ENCODE peak calls at places on chromosomes 4 and X, in six cellular contexts. One of them, this sample, is unnamed.

GRCh38 chr4:25484243-25484721 is 107.2 kb downstream of the ANAPC4 start:
- DNase-seq in astrocyte of the spinal cord: no peak
- DNase-seq in brain microvascular endothelial cell: no peak
- DNase-seq in endothelial cell: no peak
- DNase-seq in hepatocyte: no peak
- DNase-seq in Panc1: no peak
- DNase-seq in this sample: no peak

GRCh38 chr4:152691761-152692160 is 12.0 kb upstream of the TMEM154 start:
- DNase-seq in astrocyte of the spinal cord: no peak
- DNase-seq in brain microvascular endothelial cell: no peak
- DNase-seq in endothelial cell: no peak
- DNase-seq in hepatocyte: peak
- DNase-seq in Panc1: no peak
- DNase-seq in this sample: no peak

GRCh38 chr4:106530034-106530361 is 161.4 kb upstream of the GIMD1 start:
- DNase-seq in astrocyte of the spinal cord: no peak
- DNase-seq in brain microvascular endothelial cell: no peak
- DNase-seq in endothelial cell: no peak
- DNase-seq in hepatocyte: no peak
- DNase-seq in Panc1: no peak
- DNase-seq in this sample: no peak

GRCh38 chrX:29434939-29435338 is 780.4 kb upstream of the MAGEB2 start:
- DNase-seq in astrocyte of the spinal cord: no peak
- DNase-seq in brain microvascular endothelial cell: no peak
- DNase-seq in endothelial cell: no peak
- DNase-seq in hepatocyte: no peak
- DNase-seq in Panc1: no peak
- DNase-seq in this sample: no peak

GRCh38 chr4:85058551-85058950 is 92.1 kb upstream of the WDFY3 start:
- DNase-seq in astrocyte of the spinal cord: no peak
- DNase-seq in brain microvascular endothelial cell: no peak
- DNase-seq in endothelial cell: no peak
- DNase-seq in hepatocyte: no peak
- DNase-seq in Panc1: no peak
- DNase-seq in this sample: no peak

GRCh38 chr4:137901114-137901513 is 341.0 kb downstream of the SLC7A11 start:
- DNase-seq in astrocyte of the spinal cord: no peak
- DNase-seq in brain microvascular endothelial cell: no peak
- DNase-seq in endothelial cell: no peak
- DNase-seq in hepatocyte: no peak
- DNase-seq in Panc1: no peak
- DNase-seq in this sample: no peak

GRCh38 chrX:12241026-12241425 is 102.8 kb downstream of the FRMPD4 start:
- DNase-seq in astrocyte of the spinal cord: no peak
- DNase-seq in brain microvascular endothelial cell: peak
- DNase-seq in endothelial cell: no peak
- DNase-seq in hepatocyte: no peak
- DNase-seq in Panc1: no peak
- DNase-seq in this sample: no peak

GRCh38 chr4:705278-706082 is at the start of gene PCGF3:
- DNase-seq in astrocyte of the spinal cord: peak
- DNase-seq in brain microvascular endothelial cell: peak
- DNase-seq in endothelial cell: peak
- DNase-seq in hepatocyte: peak
- DNase-seq in Panc1: peak
- DNase-seq in this sample: peak

GRCh38 chr4:40471923-40472322 is 136.8 kb downstream of the CHRNA9 start:
- DNase-seq in astrocyte of the spinal cord: no peak
- DNase-seq in brain microvascular endothelial cell: no peak
- DNase-seq in endothelial cell: no peak
- DNase-seq in hepatocyte: no peak
- DNase-seq in Panc1: no peak
- DNase-seq in this sample: no peak

GRCh38 chr4:77151246-77151645 is 5.8 kb upstream of the CCNG2 start:
- DNase-seq in astrocyte of the spinal cord: no peak
- DNase-seq in brain microvascular endothelial cell: no peak
- DNase-seq in endothelial cell: no peak
- DNase-seq in hepatocyte: no peak
- DNase-seq in Panc1: no peak
- DNase-seq in this sample: no peak

GRCh38 chr4:118112117-118112516 is 77.8 kb downstream of the NDST3 start:
- DNase-seq in astrocyte of the spinal cord: no peak
- DNase-seq in brain microvascular endothelial cell: no peak
- DNase-seq in endothelial cell: no peak
- DNase-seq in hepatocyte: no peak
- DNase-seq in Panc1: no peak
- DNase-seq in this sample: no peak

GRCh38 chr4:165493359-165493758 is 114.6 kb downstream of the CPE start:
- DNase-seq in astrocyte of the spinal cord: peak
- DNase-seq in brain microvascular endothelial cell: peak
- DNase-seq in endothelial cell: peak
- DNase-seq in hepatocyte: peak
- DNase-seq in Panc1: peak
- DNase-seq in this sample: peak

GRCh38 chrX:155046811-155047528 is 20.3 kb downstream of the FUNDC2 start:
- DNase-seq in astrocyte of the spinal cord: no peak
- DNase-seq in brain microvascular endothelial cell: no peak
- DNase-seq in endothelial cell: no peak
- DNase-seq in hepatocyte: no peak
- DNase-seq in Panc1: no peak
- DNase-seq in this sample: no peak

GRCh38 chrX:77564824-77565223 is 117.6 kb downstream of the FGF16 start:
- DNase-seq in astrocyte of the spinal cord: peak
- DNase-seq in brain microvascular endothelial cell: no peak
- DNase-seq in endothelial cell: no peak
- DNase-seq in hepatocyte: no peak
- DNase-seq in Panc1: no peak
- DNase-seq in this sample: no peak

GRCh38 chr4:76723373-76723772 is 174.6 kb downstream of the SOWAHB start:
- DNase-seq in astrocyte of the spinal cord: peak
- DNase-seq in brain microvascular endothelial cell: no peak
- DNase-seq in endothelial cell: no peak
- DNase-seq in hepatocyte: no peak
- DNase-seq in Panc1: no peak
- DNase-seq in this sample: no peak

GRCh38 chr4:116796022-116796421 is 289.4 kb downstream of the TRAM1L1 start:
- DNase-seq in astrocyte of the spinal cord: no peak
- DNase-seq in brain microvascular endothelial cell: no peak
- DNase-seq in endothelial cell: no peak
- DNase-seq in hepatocyte: no peak
- DNase-seq in Panc1: no peak
- DNase-seq in this sample: no peak

GRCh38 chr4:52019941-52020657 is at the start of gene LRRC66:
- DNase-seq in astrocyte of the spinal cord: no peak
- DNase-seq in brain microvascular endothelial cell: no peak
- DNase-seq in endothelial cell: no peak
- DNase-seq in hepatocyte: peak
- DNase-seq in Panc1: no peak
- DNase-seq in this sample: peak

GRCh38 chrX:149818652-149819051 is 36.9 kb downstream of the MAGEA9 start:
- DNase-seq in astrocyte of the spinal cord: no peak
- DNase-seq in brain microvascular endothelial cell: no peak
- DNase-seq in endothelial cell: no peak
- DNase-seq in hepatocyte: no peak
- DNase-seq in Panc1: no peak
- DNase-seq in this sample: no peak

GRCh38 chr4:143224255-143224654 is 39.5 kb downstream of the USP38 start:
- DNase-seq in astrocyte of the spinal cord: no peak
- DNase-seq in brain microvascular endothelial cell: no peak
- DNase-seq in endothelial cell: no peak
- DNase-seq in hepatocyte: no peak
- DNase-seq in Panc1: no peak
- DNase-seq in this sample: no peak

GRCh38 chrX:20361081-20361889 is 94.6 kb upstream of the RPS6KA3 start:
- DNase-seq in astrocyte of the spinal cord: no peak
- DNase-seq in brain microvascular endothelial cell: peak
- DNase-seq in endothelial cell: no peak
- DNase-seq in hepatocyte: peak
- DNase-seq in Panc1: no peak
- DNase-seq in this sample: peak

DNA sequence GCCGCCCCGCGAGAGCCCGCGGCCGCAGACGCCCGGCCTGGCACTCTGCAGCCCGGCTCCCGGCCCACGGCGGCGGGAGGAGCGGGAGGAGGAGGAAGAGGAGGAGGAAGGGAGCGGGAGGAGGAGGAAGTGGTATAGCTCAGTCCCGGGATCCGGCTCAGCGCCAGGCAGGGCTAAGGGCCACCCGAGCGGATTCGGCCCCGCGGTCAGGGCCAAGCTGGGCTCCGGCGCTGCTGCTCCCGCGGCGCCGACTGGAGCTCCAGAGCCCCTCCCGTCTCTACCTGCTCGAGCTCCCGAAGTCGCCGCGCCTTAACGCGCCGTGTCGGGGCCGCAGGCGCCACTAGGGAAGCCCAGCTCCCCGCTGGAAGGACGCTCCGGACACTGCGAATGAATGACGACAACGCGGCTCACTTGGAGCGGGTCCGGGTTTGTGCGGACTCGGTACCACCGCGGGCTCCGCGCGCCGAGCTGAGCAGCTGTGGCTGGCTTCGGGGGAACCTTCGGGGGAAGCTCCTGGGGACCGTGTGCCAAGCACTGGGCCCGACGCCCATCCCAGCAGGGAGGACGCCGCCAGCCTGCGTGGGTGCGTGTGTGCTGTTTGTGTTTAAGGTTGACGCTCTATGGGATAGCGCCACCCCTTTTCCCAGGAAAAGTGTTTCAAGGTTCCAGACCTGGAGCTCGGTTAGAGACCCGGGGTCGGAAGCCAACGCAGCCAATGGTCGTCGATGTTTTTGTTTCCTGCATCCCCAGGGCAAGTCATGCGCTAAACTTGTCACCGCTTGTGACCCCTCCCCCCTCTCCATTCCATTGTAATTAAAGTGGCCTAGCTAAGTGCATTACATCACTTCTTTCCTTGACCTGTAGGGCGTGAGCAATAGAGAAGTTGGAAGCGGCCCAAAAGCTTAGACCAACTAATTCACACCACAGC is at the start of gene TBC1D9:
- DNase-seq in astrocyte of the spinal cord: peak
- DNase-seq in brain microvascular endothelial cell: peak
- DNase-seq in endothelial cell: peak
- DNase-seq in hepatocyte: peak
- DNase-seq in Panc1: peak
- DNase-seq in this sample: peak
- TF ChIP-seq CTCF in astrocyte of the spinal cord: no peak
- TF ChIP-seq CTCF in brain microvascular endothelial cell: peak
- TF ChIP-seq CTCF in endothelial cell: no peak
- TF ChIP-seq CTCF in hepatocyte: peak
- TF ChIP-seq CTCF in Panc1: peak
- TF ChIP-seq CTCF in this sample: no peak

DNA sequence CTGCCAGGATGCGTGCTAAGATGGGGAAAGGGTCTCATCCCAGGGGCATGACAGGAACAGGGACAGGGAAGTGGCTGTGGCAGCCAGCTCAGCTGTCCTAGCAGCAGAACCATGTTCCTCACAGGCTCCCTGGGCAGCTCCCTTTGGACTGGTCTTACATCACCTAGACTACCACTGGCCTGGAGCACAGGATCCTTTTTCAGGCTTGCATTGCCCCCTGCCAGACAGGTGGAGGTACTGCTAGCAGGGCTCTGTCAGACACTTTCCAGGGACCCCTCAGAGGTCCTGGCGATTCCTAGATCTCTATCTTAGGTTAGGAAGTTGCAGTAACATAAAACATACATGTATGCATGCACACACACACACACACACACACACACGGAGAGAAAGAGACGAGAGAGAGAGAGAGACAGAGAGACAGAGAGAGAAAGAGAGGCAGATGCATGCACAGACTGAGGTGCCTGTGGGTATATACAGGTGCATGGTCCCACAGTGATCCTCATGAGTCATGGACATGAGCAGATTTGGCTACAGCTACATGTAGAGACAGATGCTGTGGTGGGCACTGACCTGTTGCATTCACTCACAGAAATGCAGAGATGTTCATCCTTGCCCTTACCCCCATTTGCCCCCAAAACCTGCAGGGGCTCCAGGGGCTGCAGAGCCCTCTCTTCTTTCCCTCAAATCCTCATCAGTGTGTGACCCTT is 63.6 kb downstream of the STARD8 start:
- DNase-seq in astrocyte of the spinal cord: peak
- DNase-seq in brain microvascular endothelial cell: peak
- DNase-seq in endothelial cell: no peak
- DNase-seq in hepatocyte: peak
- DNase-seq in Panc1: no peak
- DNase-seq in this sample: peak
- TF ChIP-seq CTCF in astrocyte of the spinal cord: peak
- TF ChIP-seq CTCF in brain microvascular endothelial cell: peak
- TF ChIP-seq CTCF in endothelial cell: no peak
- TF ChIP-seq CTCF in hepatocyte: peak
- TF ChIP-seq CTCF in Panc1: peak
- TF ChIP-seq CTCF in this sample: peak

DNA sequence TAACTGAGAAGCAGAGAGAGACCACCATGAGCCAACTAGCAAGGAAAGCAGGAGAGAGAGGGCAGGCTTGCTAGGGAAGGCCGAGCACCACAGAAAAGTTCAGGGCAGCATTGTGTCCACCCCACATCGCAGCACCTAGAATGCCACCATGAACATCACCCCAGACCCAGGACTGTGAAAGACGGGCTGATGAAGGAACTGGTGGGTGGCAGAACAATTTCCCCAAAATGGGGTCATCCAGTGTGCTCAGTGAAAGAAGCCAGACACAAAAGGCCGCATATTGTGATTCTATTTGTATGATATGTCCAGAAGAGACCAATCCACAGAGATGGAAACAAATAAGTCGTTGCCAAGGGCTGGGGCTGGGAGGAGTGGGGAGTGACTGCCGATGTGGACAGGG is 16.8 kb downstream of the PNMA6E start:
- DNase-seq in astrocyte of the spinal cord: no peak
- DNase-seq in brain microvascular endothelial cell: no peak
- DNase-seq in endothelial cell: no peak
- DNase-seq in hepatocyte: no peak
- DNase-seq in Panc1: no peak
- DNase-seq in this sample: no peak
- TF ChIP-seq CTCF in astrocyte of the spinal cord: no peak
- TF ChIP-seq CTCF in brain microvascular endothelial cell: no peak
- TF ChIP-seq CTCF in endothelial cell: no peak
- TF ChIP-seq CTCF in hepatocyte: no peak
- TF ChIP-seq CTCF in Panc1: no peak
- TF ChIP-seq CTCF in this sample: no peak

DNA sequence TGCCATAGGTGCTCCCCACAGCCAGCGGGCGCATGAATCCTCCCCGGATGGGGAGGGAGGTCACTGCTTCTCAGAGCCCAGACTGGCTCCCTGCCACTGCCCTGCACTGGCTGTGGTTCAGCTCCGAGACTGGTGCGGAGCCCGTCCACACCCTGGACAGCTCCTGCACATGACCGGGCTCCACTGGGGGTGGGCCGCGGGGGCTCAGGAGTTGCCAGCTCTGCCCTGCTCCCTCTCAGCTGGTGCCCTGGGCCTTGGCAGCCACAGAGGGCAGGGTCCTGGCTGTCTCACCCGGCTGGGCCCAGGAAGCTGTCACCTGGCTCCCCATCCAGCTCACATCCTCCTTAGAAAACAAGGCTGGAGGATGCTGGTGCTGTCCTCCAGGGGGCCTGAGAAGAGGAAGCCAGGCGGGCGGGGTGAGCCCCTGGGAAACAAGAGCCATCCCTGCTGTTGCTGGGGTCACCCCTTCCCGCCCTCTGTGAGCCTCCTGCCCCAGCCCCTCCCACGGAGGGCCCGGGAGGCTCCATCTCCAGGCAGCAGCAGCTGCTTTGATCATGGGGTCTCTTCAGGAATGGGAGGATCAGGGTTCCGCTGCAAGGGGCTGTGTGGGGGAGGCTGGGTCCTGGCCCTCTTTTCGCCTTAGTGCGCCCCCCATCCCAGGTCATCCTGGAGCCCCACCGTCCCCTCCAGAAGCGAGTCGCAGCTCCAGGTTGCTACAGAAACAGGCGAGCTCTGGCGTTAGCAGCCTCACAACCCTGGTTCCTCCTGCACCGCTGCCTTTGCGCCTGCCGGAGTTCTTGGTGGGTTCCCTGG is 64.7 kb upstream of the ADRA2C start:
- DNase-seq in astrocyte of the spinal cord: no peak
- DNase-seq in brain microvascular endothelial cell: no peak
- DNase-seq in endothelial cell: no peak
- DNase-seq in hepatocyte: no peak
- DNase-seq in Panc1: no peak
- DNase-seq in this sample: no peak
- TF ChIP-seq CTCF in astrocyte of the spinal cord: no peak
- TF ChIP-seq CTCF in brain microvascular endothelial cell: no peak
- TF ChIP-seq CTCF in endothelial cell: no peak
- TF ChIP-seq CTCF in hepatocyte: no peak
- TF ChIP-seq CTCF in Panc1: no peak
- TF ChIP-seq CTCF in this sample: no peak

This sample was measured in Calu3.